ENCODE peak calls at places on chromosome 16, in five cellular contexts. W is CD8-positive, alpha-beta memory T cell; J is left lung; G is astrocyte of the cerebellum; L is stimulated activated CD4-positive, alpha-beta T cell treated with anti-CD3 and anti-CD28 coated beads, TNF-alpha, amount 100 ng/mL, for 4 hours. Y is an unnamed sample.

GRCh38 chr16:68884867-68885266 is 41.5 kb downstream of the TANGO6 start:
- DNase-seq in W (no peak), J (no peak), G (no peak), L (no peak), Y (peak)

GRCh38 chr16:89765292-89765810 is 44.0 kb downstream of the ZNF276 start:
- DNase-seq in J (no peak), L (no peak), W (no peak), G (no peak), Y (no peak)

GRCh38 chr16:80509872-80510271 is 30.9 kb upstream of the DYNLRB2 start:
- DNase-seq in G (no peak), J (no peak), W (no peak), L (no peak), Y (no peak)

GRCh38 chr16:24821129-24821528 is 24.6 kb upstream of the SLC5A11 start:
- DNase-seq in G (no peak), L (no peak), W (no peak), J (no peak), Y (no peak)

GRCh38 chr16:64864232-64864803 is 257.5 kb downstream of the CDH11 start:
- DNase-seq in G (peak), L (no peak), W (no peak), J (no peak), Y (no peak)

GRCh38 chr16:80940069-80940856 is 66.4 kb downstream of the CMC2 start:
- DNase-seq in L (no peak), W (no peak), J (no peak), G (no peak), Y (no peak)

GRCh38 chr16:54542805-54543504 is 256.4 kb upstream of the IRX3 start:
- DNase-seq in J (no peak), L (no peak), W (no peak), G (no peak), Y (no peak)

GRCh38 chr16:67399218-67399733 is 6.0 kb upstream of the TPPP3 start:
- DNase-seq in L (no peak), G (no peak), J (no peak), W (no peak), Y (peak)

GRCh38 chr16:25124503-25124902 is 13.0 kb downstream of the LCMT1 start:
- DNase-seq in W (no peak), L (no peak), J (no peak), G (no peak), Y (no peak)

GRCh38 chr16:23953476-23953875 is 117.7 kb downstream of the PRKCB start:
- DNase-seq in J (no peak), W (no peak), L (no peak), G (no peak), Y (no peak)

GRCh38 chr16:75322706-75323105 is 71.3 kb upstream of the BCAR1 start:
- DNase-seq in W (no peak), J (no peak), L (no peak), G (no peak), Y (peak)

GRCh38 chr16:12340151-12340733 is 363.7 kb downstream of the SNX29 start:
- DNase-seq in G (no peak), J (no peak), L (no peak), W (no peak), Y (peak)

GRCh38 chr16:79392081-79392480 is 208.5 kb downstream of the MAF start:
- DNase-seq in G (no peak), J (no peak), L (no peak), W (no peak), Y (no peak)

GRCh38 chr16:68448360-68448970 is at the start of gene SMPD3:
- DNase-seq in J (peak), G (peak), W (peak), L (peak), Y (peak)

GRCh38 chr16:7331997-7332396 is 648 bp upstream of the RBFOX1 start:
- DNase-seq in L (no peak), J (no peak), G (no peak), W (no peak), Y (no peak)

GRCh38 chr16:31458073-31458834 is 1.0 kb upstream of the ARMC5 start:
- DNase-seq in W (peak), J (peak), G (no peak), L (no peak), Y (peak)

GRCh38 chr16:84648595-84649510 is 542 bp downstream of the KLHL36 start:
- DNase-seq in W (peak), J (peak), L (peak), G (no peak), Y (no peak)

GRCh38 chr16:53626816-53627215 is 76.8 kb downstream of the RPGRIP1L start:
- DNase-seq in W (no peak), G (no peak), J (no peak), L (no peak), Y (peak)

GRCh38 chr16:67857547-67858233 is 10.2 kb upstream of the CENPT start:
- DNase-seq in J (peak), L (no peak), W (peak), G (peak), Y (peak)

GRCh38 chr16:88784074-88784855 is 755 bp downstream of the PIEZO1 start:
- DNase-seq in W (no peak), L (no peak), G (peak), J (peak), Y (peak)

GRCh38 chr16:84040206-84040822 is 2.3 kb downstream of the SLC38A8 start:
- DNase-seq in G (no peak), L (no peak), J (no peak), W (no peak), Y (no peak)

GRCh38 chr16:69865701-69866100 is 85.4 kb upstream of the CLEC18A start:
- DNase-seq in G (peak), W (no peak), J (peak), L (no peak), Y (no peak)